ENCODE peak calls at places on chromosomes 2 and 18, in seven cellular contexts. Q is upper lobe of right lung, Z is spleen, R is islet precursor cell, J is AG04450, Y is HCT116, F is Right ventricle myocardium superior. S is an unnamed sample.

GRCh38 chr18:63964908-63965307 is 5.0 kb upstream of the SERPINB8 start:
- DNase-seq in R (no peak), J (no peak), F (no peak), Z (no peak), Y (no peak), Q (no peak), S (no peak)

GRCh38 chr2:174350018-174350417 is 15.3 kb downstream of the SP9 start:
- DNase-seq in Y (no peak), Q (no peak), R (no peak), J (no peak), Z (no peak), F (no peak), S (no peak)

GRCh38 chr18:5058768-5059539 is 138.1 kb downstream of the AKAIN1 start:
- DNase-seq in F (no peak), J (no peak), Z (no peak), R (no peak), Q (no peak), Y (no peak), S (no peak)

GRCh38 chr2:152456262-152456661 is 121.3 kb downstream of the FMNL2 start:
- DNase-seq in F (no peak), Z (no peak), R (peak), J (no peak), Q (no peak), Y (peak), S (no peak)

GRCh38 chr2:130825231-130825971 is 11.3 kb upstream of the ARHGEF4 start:
- DNase-seq in Z (peak), Y (no peak), R (peak), J (no peak), F (no peak), Q (peak), S (no peak)

GRCh38 chr2:41970898-41971660 is 76.7 kb upstream of the PKDCC start:
- DNase-seq in Q (no peak), Y (no peak), R (no peak), J (no peak), Z (no peak), F (no peak), S (no peak)

GRCh38 chr2:69168950-69169695 is 156.1 kb downstream of the ANTXR1 start:
- DNase-seq in F (peak), Z (no peak), Y (no peak), J (no peak), Q (no peak), R (no peak), S (no peak)

GRCh38 chr2:102106133-102106556 is 36.4 kb upstream of the IL1R1 start:
- DNase-seq in R (no peak), Z (no peak), F (no peak), J (no peak), Y (no peak), Q (no peak), S (no peak)

GRCh38 chr2:112795720-112796119 is 11.4 kb upstream of the IL1A start:
- DNase-seq in Y (no peak), Q (no peak), J (no peak), Z (no peak), R (peak), F (no peak), S (no peak)

GRCh38 chr2:217823626-217824025 is 179.2 kb downstream of the TNS1 start:
- DNase-seq in Y (no peak), Q (no peak), F (no peak), Z (no peak), J (no peak), R (no peak), S (no peak)

GRCh38 chr18:21851327-21851961 is 110.9 kb downstream of the MIB1 start:
- DNase-seq in R (no peak), Q (no peak), J (no peak), F (no peak), Z (no peak), Y (no peak), S (no peak)

GRCh38 chr2:164515746-164516145 is 105.5 kb downstream of the GRB14 start:
- DNase-seq in J (no peak), Y (no peak), Z (no peak), R (no peak), Q (no peak), F (no peak), S (no peak)

GRCh38 chr2:158192515-158193234 is 91.0 kb downstream of the UPP2 start:
- DNase-seq in Z (no peak), F (no peak), J (no peak), R (no peak), Y (no peak), Q (no peak), S (no peak)

GRCh38 chr2:66915237-66915636 is 480.3 kb downstream of the MEIS1 start:
- DNase-seq in Y (no peak), Z (no peak), R (no peak), Q (no peak), J (no peak), F (no peak), S (no peak)